ENCODE peak calls at places on chromosomes 11 and 22, in six cellular contexts. G is SK-N-SH, Z is OCI-LY7, R is neural progenitor cell, X is MM.1S, W is HCT116. P is an unnamed sample. For H3K79me2, the result is how much of the 10 kb centered on the place peaks cover.

GRCh38 chr22:23569716-23570115 is 10.4 kb downstream of the IGLL1 start:
- DNase-seq in G (no peak), Z (no peak), R (no peak), X (no peak), W (no peak), P (no peak)

GRCh38 chr11:37465221-37465620 is 867.2 kb upstream of the RAG2 start:
- DNase-seq in G (no peak), Z (no peak), R (no peak), X (no peak), W (no peak), P (no peak)

GRCh38 chr22:27987557-27987956 is 68.5 kb upstream of the PITPNB start:
- DNase-seq in G (no peak), Z (no peak), R (no peak), X (no peak), W (no peak), P (no peak)

GRCh38 chr11:131683666-131684065 is 313.3 kb downstream of the NTM start:
- DNase-seq in G (no peak), Z (no peak), R (no peak), X (no peak), W (no peak), P (no peak)

GRCh38 chr22:17046949-17047348 is 37.9 kb upstream of the IL17RA start:
- DNase-seq in G (no peak), Z (no peak), R (no peak), X (no peak), W (no peak), P (no peak)

GRCh38 chr22:17994424-17995108 is 29.8 kb downstream of the MICAL3 start:
- DNase-seq in G (no peak), Z (peak), R (no peak), X (no peak), W (no peak), P (no peak)

GRCh38 chr11:130323452-130324448 is 9.0 kb upstream of the ZBTB44 start:
- DNase-seq in G (no peak), Z (no peak), R (no peak), X (no peak), W (no peak), P (no peak)

GRCh38 chr11:111419181-111419580 is 40.1 kb upstream of the POU2AF1 start:
- DNase-seq in G (no peak), Z (peak), R (no peak), X (no peak), W (no peak), P (no peak)

GRCh38 chr11:130573767-130574166 is 125.3 kb downstream of the ADAMTS15 start:
- DNase-seq in G (no peak), Z (no peak), R (no peak), X (no peak), W (no peak), P (no peak)

GRCh38 chr11:2844996-2845395 is 40.6 kb downstream of the CDKN1C start:
- DNase-seq in G (no peak), Z (no peak), R (no peak), X (no peak), W (no peak), P (no peak)

GRCh38 chr22:17893900-17894299 is 119.6 kb upstream of the BID start:
- DNase-seq in G (no peak), Z (no peak), R (no peak), X (no peak), W (no peak), P (no peak)

GRCh38 chr11:8098361-8098760 is 17.4 kb downstream of the TUB start:
- DNase-seq in G (no peak), Z (no peak), R (no peak), X (no peak), W (no peak), P (peak)

GRCh38 chr11:85619497-85619896 is 7.6 kb downstream of the DLG2 start:
- DNase-seq in G (no peak), Z (no peak), R (no peak), X (no peak), W (no peak), P (no peak)

GRCh38 chr11:94656968-94657367 is 89.8 kb downstream of the PIWIL4 start:
- DNase-seq in G (no peak), Z (no peak), R (peak), X (no peak), W (no peak), P (no peak)
- TF ChIP-seq EZH2phosphoT487 in G (no peak), Z (no peak), R (no peak), X (no peak), W (no peak), P (no peak)

GRCh38 chr11:67167086-67167485 is 48.0 kb downstream of the KDM2A start:
- DNase-seq in G (no peak), Z (no peak), R (no peak), X (no peak), W (no peak), P (no peak)

GRCh38 chr11:67167715-67168114 is 48.7 kb downstream of the KDM2A start:
- DNase-seq in G (no peak), Z (no peak), R (no peak), X (no peak), W (no peak), P (peak)

GRCh38 chr11:67160872-67161783 is 42.1 kb downstream of the KDM2A start:
- DNase-seq in G (no peak), Z (no peak), R (no peak), X (no peak), W (no peak), P (peak)

GRCh38 chr11:67163006-67163405 is 43.9 kb downstream of the KDM2A start:
- DNase-seq in G (no peak), Z (no peak), R (no peak), X (no peak), W (no peak), P (no peak)

GRCh38 chr11:67165595-67165994 is 46.5 kb downstream of the KDM2A start:
- DNase-seq in G (no peak), Z (no peak), R (no peak), X (no peak), W (no peak), P (no peak)
- H3K79me2 ChIP-seq in G (half or more), Z (half or more), R (half or more), X (half or more), W (half or more), P (half or more)

DNA sequence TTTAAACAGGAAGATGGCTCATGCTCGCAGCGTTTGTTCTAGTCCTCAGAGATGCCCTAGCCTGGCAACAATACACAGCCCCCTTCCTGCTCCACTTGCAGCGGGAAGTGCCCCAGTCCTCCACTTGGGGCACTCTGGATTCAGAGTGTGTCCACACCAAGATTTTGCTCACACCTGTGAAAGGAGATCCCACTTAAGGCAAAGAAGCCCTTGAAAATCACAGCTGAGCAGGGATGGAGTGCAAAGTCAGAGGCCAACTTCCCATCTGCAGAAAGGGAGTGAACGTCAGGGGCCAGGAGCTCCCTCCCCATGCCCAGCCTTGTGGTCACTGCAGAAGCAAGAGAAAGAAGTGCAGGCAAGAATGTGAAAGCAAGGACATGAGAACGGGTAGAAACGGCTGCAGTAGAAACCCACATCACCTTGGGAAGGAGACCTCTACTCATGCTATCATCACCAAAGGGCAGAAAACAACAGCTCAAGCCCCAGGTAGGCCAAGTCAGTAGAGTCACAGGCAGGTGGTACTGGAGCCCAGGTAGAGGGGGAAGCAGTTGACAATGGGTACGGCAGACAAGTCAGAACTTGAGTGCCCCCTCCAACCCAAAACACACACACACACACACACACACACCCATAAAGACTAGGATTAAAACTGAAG is 157.4 kb downstream of the BUD13 start:
- DNase-seq in G (no peak), Z (no peak), R (no peak), X (no peak), W (no peak), P (no peak)
- TF ChIP-seq EZH2phosphoT487 in G (no peak), Z (no peak), R (no peak), X (no peak), W (no peak), P (no peak)

GRCh38 chr11:47485112-47485511 is 36.2 kb upstream of the RAPSN start:
- DNase-seq in G (no peak), Z (no peak), R (no peak), X (no peak), W (no peak), P (no peak)
- H3K79me2 ChIP-seq in G (half or more), Z (under half), R (half or more), X (under half), W (under half), P (under half)

GRCh38 chr22:40759294-40759840 is 59.8 kb downstream of the SLC25A17 start:
- DNase-seq in G (no peak), Z (no peak), R (no peak), X (no peak), W (no peak), P (no peak)

GRCh38 chr22:40768187-40768586 is 51.0 kb downstream of the SLC25A17 start:
- DNase-seq in G (no peak), Z (no peak), R (no peak), X (no peak), W (no peak), P (no peak)

GRCh38 chr22:40769761-40770160 is 49.4 kb downstream of the SLC25A17 start:
- DNase-seq in G (no peak), Z (no peak), R (no peak), X (no peak), W (no peak), P (no peak)

GRCh38 chr22:40766956-40767355 is 52.2 kb downstream of the SLC25A17 start:
- DNase-seq in G (no peak), Z (no peak), R (no peak), X (no peak), W (no peak), P (no peak)

DNA sequence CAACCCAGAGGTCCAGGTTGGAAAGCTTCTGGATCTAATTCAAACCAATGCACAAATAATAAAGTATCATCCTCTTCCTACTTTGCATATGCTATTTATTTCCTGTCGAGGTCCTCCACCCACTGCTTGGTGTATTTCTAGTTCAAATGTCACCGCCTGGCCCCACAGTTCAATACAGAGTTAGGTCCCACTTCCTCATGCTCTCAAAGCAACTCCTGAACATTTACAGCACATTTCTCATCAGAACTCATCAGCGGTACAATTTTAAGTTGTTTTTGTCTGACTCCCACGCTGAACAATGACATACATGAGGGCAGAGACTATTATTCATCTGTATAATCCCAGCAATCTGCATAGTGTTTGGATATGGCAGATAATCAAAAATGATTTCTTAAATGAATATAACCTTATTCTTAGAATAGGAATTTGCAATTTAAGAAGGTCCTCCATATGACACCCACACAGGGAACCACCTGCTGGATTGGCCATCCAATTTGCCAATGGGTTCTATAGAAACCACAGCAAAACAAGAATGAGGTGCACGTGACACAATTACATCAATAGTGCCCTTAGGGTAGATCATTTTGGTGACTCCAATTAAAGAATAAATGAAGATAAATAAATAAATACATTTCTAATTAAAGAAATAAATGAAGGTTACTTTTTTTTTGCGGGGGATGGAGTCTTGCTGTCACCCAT is 54.3 kb downstream of the SLC25A17 start:
- DNase-seq in G (no peak), Z (peak), R (no peak), X (no peak), W (no peak), P (no peak)
- TF ChIP-seq EZH2phosphoT487 in G (no peak), Z (no peak), R (no peak), X (no peak), W (no peak), P (no peak)

DNA sequence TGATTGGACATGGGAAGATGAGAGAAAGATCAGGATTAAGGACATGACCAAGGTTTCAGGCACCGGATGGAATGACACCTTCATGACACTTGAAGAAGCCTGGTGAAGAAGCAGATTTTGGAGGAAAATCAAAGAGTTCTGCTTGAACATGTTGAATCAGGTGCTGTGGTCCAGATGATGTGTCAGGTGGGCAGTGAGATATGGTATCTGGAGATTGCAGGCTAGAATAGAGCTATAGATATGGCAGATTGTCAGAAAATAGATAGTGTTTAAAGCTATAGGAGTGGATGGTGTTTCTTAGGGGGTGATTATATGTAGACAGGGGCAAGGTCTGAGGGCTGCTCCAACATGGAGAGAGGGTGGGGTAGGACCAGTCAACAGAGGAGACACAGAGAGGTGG is 40.2 kb downstream of the PANX1 start:
- DNase-seq in G (no peak), Z (no peak), R (no peak), X (no peak), W (no peak), P (no peak)
- H3K79me2 ChIP-seq in G (half or more), Z (under half), R (half or more), X (under half), W (half or more), P (half or more)